ENCODE peak calls at places on chromosomes 3 and 15, in seven cellular contexts. F is mucosa of descending colon; C is stimulated activated naive B cell treated with anti-CD40 and anti-IgM and Interleukin-4, amounts not matched to agents 10 μg/mL and 1 μg/mL and 100 μg/mL, for 72 hours; J is stimulated activated naive CD8-positive, alpha-beta T cell treated with anti-CD3 and anti-CD28 coated beads, Interleukin-15, amount 100 ng/mL, for 72 hours; Q is Panc1; A is CD4-positive, CD25-positive, alpha-beta regulatory T cell; I is activated CD8-positive, alpha-beta T cell treated with anti-CD3 and anti-CD28 coated beads, Interleukin-2, amount 10 ng/mL, durations not matched to agents 7 days and 5 days. S is an unnamed sample.

GRCh38 chr15:89870688-89871288 is 23.0 kb downstream of the AP3S2 start:
- ATAC-seq in F (peak), C (no peak), J (no peak), Q (no peak), A (no peak), I (no peak), S (no peak)

GRCh38 chr3:27596334-27596841 is 112.2 kb upstream of the SLC4A7 start:
- ATAC-seq in F (no peak), C (peak), J (peak), Q (peak), A (peak), I (no peak), S (peak)

GRCh38 chr3:58962040-58962651 is 87.7 kb downstream of the CFAP20DC start:
- ATAC-seq in F (no peak), C (no peak), J (no peak), Q (no peak), A (no peak), I (no peak), S (no peak)

GRCh38 chr3:149299938-149300791 is 33.3 kb downstream of the TM4SF18 start:
- ATAC-seq in F (peak), C (no peak), J (peak), Q (peak), A (no peak), I (no peak), S (peak)

GRCh38 chr3:39637807-39638206 is 170.3 kb downstream of the MOBP start:
- ATAC-seq in F (peak), C (no peak), J (no peak), Q (no peak), A (no peak), I (no peak), S (peak)

GRCh38 chr15:76963596-76963995 is 31.3 kb upstream of the PSTPIP1 start:
- ATAC-seq in F (no peak), C (no peak), J (no peak), Q (no peak), A (no peak), I (no peak), S (no peak)

GRCh38 chr15:76303909-76304308 is 7.4 kb downstream of the ETFA start:
- ATAC-seq in F (no peak), C (no peak), J (no peak), Q (no peak), A (no peak), I (no peak), S (no peak)

GRCh38 chr15:35078221-35078915 is 6.7 kb downstream of the NANOGP8 start:
- ATAC-seq in F (peak), C (peak), J (peak), Q (peak), A (no peak), I (no peak), S (no peak)

GRCh38 chr3:165883866-165884478 is 46.7 kb upstream of the BCHE start:
- ATAC-seq in F (no peak), C (no peak), J (no peak), Q (peak), A (no peak), I (no peak), S (no peak)

GRCh38 chr3:101809178-101810022 is 30.4 kb downstream of the NXPE3 start:
- ATAC-seq in F (peak), C (peak), J (peak), Q (no peak), A (peak), I (peak), S (peak)